ENCODE peak calls at places on chromosome 6, in four cellular contexts. One of them, this sample, is unnamed.
A peak's percentile ranks its signal among the peaks of the same experiment; 100 is the strongest.

GRCh38 chr6:157885211-157885788 is 62.3 kb downstream of the SNX9 start:
- DNase-seq in NT2/D1: no peak
- DNase-seq in cardiac muscle cell: no peak
- DNase-seq in body of pancreas: no peak
- DNase-seq in this sample: no peak

GRCh38 chr6:142372348-142372747 is 70.5 kb downstream of the ADGRG6 start:
- DNase-seq in cardiac muscle cell: peak; percentile 22
- DNase-seq in body of pancreas: no peak
- DNase-seq in NT2/D1: no peak
- DNase-seq in this sample: no peak

GRCh38 chr6:134020968-134021367 is 31.5 kb downstream of the SLC2A12 start:
- DNase-seq in cardiac muscle cell: no peak
- DNase-seq in body of pancreas: no peak
- DNase-seq in NT2/D1: no peak
- DNase-seq in this sample: no peak

GRCh38 chr6:117503211-117503610 is 20.7 kb downstream of the DCBLD1 start:
- DNase-seq in NT2/D1: no peak
- DNase-seq in body of pancreas: no peak
- DNase-seq in cardiac muscle cell: no peak
- DNase-seq in this sample: no peak

GRCh38 chr6:1915226-1915625 is 305.5 kb downstream of the FOXC1 start:
- DNase-seq in cardiac muscle cell: no peak
- DNase-seq in NT2/D1: no peak
- DNase-seq in body of pancreas: no peak
- DNase-seq in this sample: no peak

GRCh38 chr6:105992315-105992961 is 93.7 kb upstream of the PRDM1 start:
- DNase-seq in NT2/D1: no peak
- DNase-seq in body of pancreas: peak; percentile 87
- DNase-seq in cardiac muscle cell: peak; percentile 77
- DNase-seq in this sample: peak; percentile 96

GRCh38 chr6:156984178-156984738 is 207.1 kb downstream of the ARID1B start:
- DNase-seq in NT2/D1: no peak
- DNase-seq in cardiac muscle cell: no peak
- DNase-seq in body of pancreas: no peak
- DNase-seq in this sample: no peak

GRCh38 chr6:16824804-16825777 is 63.8 kb upstream of the ATXN1 start:
- DNase-seq in body of pancreas: no peak
- DNase-seq in cardiac muscle cell: no peak
- DNase-seq in NT2/D1: no peak
- DNase-seq in this sample: no peak

GRCh38 chr6:152952866-152953509 is 29.9 kb downstream of the FBXO5 start:
- DNase-seq in body of pancreas: no peak
- DNase-seq in NT2/D1: no peak
- DNase-seq in cardiac muscle cell: peak; percentile 66
- DNase-seq in this sample: no peak

GRCh38 chr6:1117530-1118286 is 194.2 kb upstream of the FOXQ1 start:
- DNase-seq in NT2/D1: no peak
- DNase-seq in body of pancreas: no peak
- DNase-seq in cardiac muscle cell: no peak
- DNase-seq in this sample: no peak

GRCh38 chr6:135105299-135105698 is 50.7 kb upstream of the HBS1L start:
- DNase-seq in cardiac muscle cell: no peak
- DNase-seq in body of pancreas: no peak
- DNase-seq in NT2/D1: no peak
- DNase-seq in this sample: no peak

GRCh38 chr6:112912351-112913101 is 565.4 kb downstream of the RFPL4B start:
- DNase-seq in cardiac muscle cell: peak; percentile 71
- DNase-seq in body of pancreas: no peak
- DNase-seq in NT2/D1: no peak
- DNase-seq in this sample: peak; percentile 2

GRCh38 chr6:63263456-63263855 is 52.2 kb downstream of the FKBP1C start:
- DNase-seq in body of pancreas: no peak
- DNase-seq in NT2/D1: no peak
- DNase-seq in cardiac muscle cell: no peak
- DNase-seq in this sample: no peak

GRCh38 chr6:145204258-145204766 is 531.0 kb downstream of the EPM2A start:
- DNase-seq in cardiac muscle cell: no peak
- DNase-seq in body of pancreas: no peak
- DNase-seq in NT2/D1: no peak
- DNase-seq in this sample: no peak

GRCh38 chr6:43115365-43115764 is 39.3 kb downstream of the PTK7 start:
- DNase-seq in NT2/D1: no peak
- DNase-seq in cardiac muscle cell: no peak
- DNase-seq in body of pancreas: no peak
- DNase-seq in this sample: peak; percentile 32

GRCh38 chr6:52227495-52227894 is 16.8 kb downstream of the IL17F start:
- DNase-seq in cardiac muscle cell: no peak
- DNase-seq in body of pancreas: no peak
- DNase-seq in NT2/D1: no peak
- DNase-seq in this sample: no peak

GRCh38 chr6:8562133-8562532 is 126.8 kb upstream of the SLC35B3 start:
- DNase-seq in cardiac muscle cell: no peak
- DNase-seq in NT2/D1: no peak
- DNase-seq in body of pancreas: no peak
- DNase-seq in this sample: no peak

GRCh38 chr6:116392158-116393032 is 21.6 kb downstream of the DSE start:
- DNase-seq in body of pancreas: no peak
- DNase-seq in NT2/D1: no peak
- DNase-seq in cardiac muscle cell: peak; percentile 86
- DNase-seq in this sample: no peak

GRCh38 chr6:14281831-14282230 is 164.3 kb downstream of the CD83 start:
- DNase-seq in NT2/D1: no peak
- DNase-seq in cardiac muscle cell: no peak
- DNase-seq in body of pancreas: no peak
- DNase-seq in this sample: no peak

GRCh38 chr6:144335914-144336313 is 50.8 kb downstream of the UTRN start:
- DNase-seq in body of pancreas: no peak
- DNase-seq in cardiac muscle cell: no peak
- DNase-seq in NT2/D1: no peak
- DNase-seq in this sample: no peak

GRCh38 chr6:159532155-159532554 is 160.9 kb downstream of the SOD2 start:
- DNase-seq in body of pancreas: no peak
- DNase-seq in NT2/D1: no peak
- DNase-seq in cardiac muscle cell: no peak
- DNase-seq in this sample: peak; percentile 44

GRCh38 chr6:43496370-43497128 is 13.6 kb downstream of the LRRC73 start:
- DNase-seq in cardiac muscle cell: peak; percentile 46
- DNase-seq in body of pancreas: no peak
- DNase-seq in NT2/D1: no peak
- DNase-seq in this sample: peak; percentile 92

GRCh38 chr6:92538296-92538695 is 881.1 kb downstream of the EPHA7 start:
- DNase-seq in body of pancreas: no peak
- DNase-seq in cardiac muscle cell: peak; percentile 0
- DNase-seq in NT2/D1: no peak
- DNase-seq in this sample: no peak

GRCh38 chr6:148518371-148519156 is 175.9 kb downstream of the SASH1 start:
- DNase-seq in NT2/D1: no peak
- DNase-seq in body of pancreas: no peak
- DNase-seq in cardiac muscle cell: no peak
- DNase-seq in this sample: no peak

GRCh38 chr6:168238159-168238887 is 81.3 kb downstream of the DACT2 start:
- DNase-seq in NT2/D1: no peak
- DNase-seq in body of pancreas: no peak
- DNase-seq in cardiac muscle cell: peak; percentile 80
- DNase-seq in this sample: no peak

GRCh38 chr6:80608881-80609280 is 502.4 kb downstream of the BCKDHB start:
- DNase-seq in cardiac muscle cell: peak; percentile 18
- DNase-seq in NT2/D1: no peak
- DNase-seq in body of pancreas: no peak
- DNase-seq in this sample: no peak

GRCh38 chr6:149357726-149358538 is 40.4 kb downstream of the TAB2 start:
- DNase-seq in body of pancreas: no peak
- DNase-seq in cardiac muscle cell: no peak
- DNase-seq in NT2/D1: no peak
- DNase-seq in this sample: no peak

DNA sequence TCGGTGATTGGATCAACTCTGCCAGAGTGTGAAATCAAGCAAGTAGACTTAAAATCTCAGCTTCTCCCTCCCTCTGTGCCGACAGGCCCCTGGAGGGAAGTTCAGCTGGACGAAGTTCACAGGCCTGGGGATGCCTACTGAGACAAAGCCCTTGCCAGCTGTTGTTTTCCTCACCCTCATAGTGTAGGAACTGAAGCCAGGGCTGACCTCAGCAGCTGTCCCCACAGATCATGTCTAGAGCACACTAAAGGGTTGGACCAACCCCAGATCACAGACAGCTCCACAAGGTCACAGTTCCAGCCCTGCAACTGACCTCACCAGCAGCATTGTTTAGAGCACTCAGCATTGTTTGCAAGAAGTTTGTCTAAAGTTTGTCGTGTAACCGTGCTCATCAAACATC is 261.9 kb upstream of the ECI2 start:
- DNase-seq in cardiac muscle cell: no peak
- DNase-seq in NT2/D1: no peak
- DNase-seq in body of pancreas: no peak
- DNase-seq in this sample: no peak
- H3K4me3 ChIP-seq in cardiac muscle cell: no peak overlapping the region
- H3K4me3 ChIP-seq in NT2/D1: no peak overlapping the region
- H3K4me3 ChIP-seq in body of pancreas: no peak overlapping the region
- H3K4me3 ChIP-seq in this sample: no peak overlapping the region

DNA sequence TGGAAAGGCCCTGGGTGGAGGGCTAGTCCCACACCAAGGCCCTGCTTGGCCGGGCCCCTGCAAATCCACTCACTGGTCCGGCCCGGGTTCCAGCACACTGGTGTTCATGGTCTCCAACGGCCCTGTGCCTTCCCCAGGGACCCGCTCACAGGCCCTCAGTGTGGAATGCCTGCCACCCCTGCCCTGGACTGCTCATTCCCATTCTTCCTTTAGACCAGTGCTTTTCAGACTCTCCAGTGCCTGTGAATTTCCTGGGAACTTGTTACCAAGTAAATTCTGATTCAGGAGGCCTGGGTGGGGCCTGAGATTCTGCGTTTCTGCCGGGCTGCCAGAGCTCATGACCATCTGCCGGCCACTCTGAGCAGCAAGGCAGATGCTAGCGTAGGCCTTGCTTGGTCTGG is 5.7 kb upstream of the PXDC1 start:
- DNase-seq in cardiac muscle cell: no peak
- DNase-seq in body of pancreas: no peak
- DNase-seq in NT2/D1: no peak
- DNase-seq in this sample: no peak
- H3K4me3 ChIP-seq in cardiac muscle cell: no peak overlapping the region
- H3K4me3 ChIP-seq in body of pancreas: no peak overlapping the region
- H3K4me3 ChIP-seq in NT2/D1: no peak overlapping the region
- H3K4me3 ChIP-seq in this sample: no peak overlapping the region

GRCh38 chr6:136251394-136251793 is 1.3 kb upstream of the MTFR2 start:
- DNase-seq in NT2/D1: no peak
- DNase-seq in cardiac muscle cell: no peak
- DNase-seq in body of pancreas: no peak
- DNase-seq in this sample: no peak
- H3K4me3 ChIP-seq in NT2/D1: no peak overlapping the region
- H3K4me3 ChIP-seq in cardiac muscle cell: no peak overlapping the region
- H3K4me3 ChIP-seq in body of pancreas: no peak overlapping the region
- H3K4me3 ChIP-seq in this sample: no peak overlapping the region

GRCh38 chr6:101433141-101433540 is 39.6 kb downstream of the GRIK2 start:
- DNase-seq in cardiac muscle cell: no peak
- DNase-seq in body of pancreas: no peak
- DNase-seq in NT2/D1: no peak
- DNase-seq in this sample: no peak

GRCh38 chr6:101429845-101430244 is 36.3 kb downstream of the GRIK2 start:
- DNase-seq in body of pancreas: no peak
- DNase-seq in cardiac muscle cell: no peak
- DNase-seq in NT2/D1: no peak
- DNase-seq in this sample: no peak

GRCh38 chr6:101434601-101435000 is 41.1 kb downstream of the GRIK2 start:
- DNase-seq in body of pancreas: no peak
- DNase-seq in cardiac muscle cell: no peak
- DNase-seq in NT2/D1: no peak
- DNase-seq in this sample: no peak

GRCh38 chr6:101439790-101440189 is 46.3 kb downstream of the GRIK2 start:
- DNase-seq in body of pancreas: no peak
- DNase-seq in NT2/D1: no peak
- DNase-seq in cardiac muscle cell: no peak
- DNase-seq in this sample: no peak

DNA sequence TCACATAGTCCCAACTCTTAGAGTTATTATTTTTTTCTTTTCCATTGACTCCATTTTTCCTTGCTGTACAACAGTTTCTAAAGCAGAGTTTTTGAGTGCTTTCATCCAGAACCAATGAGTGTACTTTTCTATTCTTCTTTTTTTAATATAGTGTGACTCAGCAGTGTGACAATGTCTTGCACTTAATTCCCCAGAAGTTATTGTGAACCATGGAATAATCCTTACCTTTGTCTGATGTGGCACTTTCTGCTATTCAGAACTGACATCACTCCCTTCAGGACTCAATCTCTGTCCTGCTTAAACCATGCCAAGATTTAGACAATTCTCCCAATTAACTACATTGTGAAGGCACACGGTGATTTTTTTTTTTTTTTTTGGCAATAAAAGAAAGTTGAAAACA is 41.5 kb downstream of the GRIK2 start:
- DNase-seq in cardiac muscle cell: no peak
- DNase-seq in body of pancreas: no peak
- DNase-seq in NT2/D1: no peak
- DNase-seq in this sample: no peak
- H3K4me3 ChIP-seq in cardiac muscle cell: no peak overlapping the region
- H3K4me3 ChIP-seq in body of pancreas: no peak overlapping the region
- H3K4me3 ChIP-seq in NT2/D1: no peak overlapping the region
- H3K4me3 ChIP-seq in this sample: no peak overlapping the region

DNA sequence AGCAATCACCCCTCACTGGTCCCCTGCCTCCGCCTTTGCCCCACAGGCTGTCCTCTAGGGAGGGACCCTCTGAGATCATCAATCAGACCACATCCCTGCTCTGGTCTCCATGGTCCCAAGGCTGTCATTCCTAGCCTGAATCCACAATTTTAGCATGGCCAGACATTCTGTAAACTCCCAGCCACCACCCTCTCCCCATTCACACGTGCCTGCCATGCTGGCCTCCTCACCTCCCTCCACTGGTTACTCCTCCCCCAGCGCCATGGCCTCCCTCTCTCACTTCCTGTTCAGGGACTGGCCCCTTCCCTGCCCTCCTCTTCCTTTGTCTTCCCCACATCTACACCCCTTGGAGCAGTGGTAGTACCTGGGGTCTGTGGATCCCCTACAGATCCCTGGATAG is 150.7 kb upstream of the MLN start:
- DNase-seq in body of pancreas: no peak
- DNase-seq in cardiac muscle cell: no peak
- DNase-seq in NT2/D1: no peak
- DNase-seq in this sample: peak; percentile 51
- H3K4me3 ChIP-seq in body of pancreas: no peak overlapping the region
- H3K4me3 ChIP-seq in cardiac muscle cell: no peak overlapping the region
- H3K4me3 ChIP-seq in NT2/D1: no peak overlapping the region
- H3K4me3 ChIP-seq in this sample: no peak overlapping the region

GRCh38 chr6:131061041-131061770 is 1.8 kb downstream of the EPB41L2 start:
- DNase-seq in NT2/D1: no peak
- DNase-seq in body of pancreas: no peak
- DNase-seq in cardiac muscle cell: peak; percentile 70
- DNase-seq in this sample: peak; percentile 8
- H3K4me3 ChIP-seq in NT2/D1: peak overlapping the region; percentile 72
- H3K4me3 ChIP-seq in body of pancreas: no peak overlapping the region
- H3K4me3 ChIP-seq in cardiac muscle cell: peak overlapping the region; percentile 97
- H3K4me3 ChIP-seq in this sample: peak overlapping the region; percentile 75